ENCODE peak calls at places on chromosomes 7 and 10, in seven cellular contexts. J, M, C, T, V, N and H are unnamed samples.

GRCh38 chr10:59894114-59894513 is 12.2 kb downstream of the CCDC6 start:
- DNase-seq in J (no peak), M (no peak), C (no peak), T (no peak), V (no peak), N (no peak), H (no peak)

GRCh38 chr10:974785-975074 is 13.5 kb upstream of the GTPBP4 start:
- DNase-seq in J (no peak), M (no peak), C (no peak), T (no peak), V (no peak), N (no peak), H (no peak)

GRCh38 chr7:31716355-31716754 is 29.3 kb downstream of the PPP1R17 start:
- DNase-seq in J (no peak), M (no peak), C (no peak), T (no peak), V (no peak), N (no peak), H (no peak)

GRCh38 chr7:84002348-84002747 is 192.2 kb downstream of the SEMA3A start:
- DNase-seq in J (no peak), M (no peak), C (no peak), T (no peak), V (no peak), N (no peak), H (no peak)

GRCh38 chr10:73253226-73253557 is 748 bp upstream of the MRPS16 start:
- DNase-seq in J (no peak), M (no peak), C (peak), T (no peak), V (peak), N (no peak), H (no peak)

GRCh38 chr10:49115015-49115795 is at the start of gene VSTM4:
- DNase-seq in J (no peak), M (no peak), C (no peak), T (peak), V (peak), N (no peak), H (no peak)

GRCh38 chr10:101014230-101014884 is 14.7 kb downstream of the LZTS2 start:
- DNase-seq in J (no peak), M (no peak), C (no peak), T (peak), V (peak), N (no peak), H (no peak)

GRCh38 chr7:129914536-129915272 is 38.1 kb downstream of the UBE2H start:
- DNase-seq in J (no peak), M (no peak), C (no peak), T (no peak), V (peak), N (no peak), H (no peak)

DNA sequence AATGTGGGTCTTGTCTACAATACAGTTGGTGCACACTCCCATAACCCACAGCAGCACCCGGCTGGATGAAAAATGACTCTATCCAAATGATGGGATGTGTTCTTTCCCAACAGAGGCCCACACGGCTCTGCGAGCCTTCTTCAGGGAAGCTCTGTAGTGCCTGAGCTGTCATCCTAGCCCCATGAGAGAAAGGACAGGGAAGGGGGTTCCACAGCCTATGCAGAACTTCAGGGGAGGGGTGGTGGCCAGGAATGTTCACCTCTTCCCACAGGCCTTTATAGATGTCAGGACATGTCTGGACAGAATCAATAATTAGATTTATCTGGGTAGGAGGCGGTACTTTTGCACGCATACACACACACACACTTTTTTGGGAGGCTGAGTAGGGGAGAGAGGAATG is 109.0 kb downstream of the JCAD start:
- DNase-seq in J (no peak), M (no peak), C (no peak), T (no peak), V (no peak), N (no peak), H (no peak)
- TF ChIP-seq SIN3A in J (no peak), M (no peak), C (no peak), T (no peak), V (no peak), N (no peak), H (no peak)

GRCh38 chr10:28240400-28240799 is 62.5 kb downstream of the MPP7 start:
- DNase-seq in J (no peak), M (no peak), C (no peak), T (no peak), V (no peak), N (no peak), H (no peak)
- H3K27ac ChIP-seq in J (no peak), M (peak), C (no peak), T (no peak), V (no peak), N (no peak), H (no peak)

GRCh38 chr7:132575987-132576722 is at the start of gene PLXNA4:
- DNase-seq in J (no peak), M (no peak), C (no peak), T (peak), V (no peak), N (no peak), H (peak)
- TF ChIP-seq SIN3A in J (no peak), M (no peak), C (no peak), T (no peak), V (no peak), N (no peak), H (no peak)

GRCh38 chr10:21281765-21282484 is 243.6 kb downstream of the SKIDA1 start:
- DNase-seq in J (no peak), M (no peak), C (no peak), T (no peak), V (no peak), N (no peak), H (peak)
- H3K27ac ChIP-seq in J (peak), M (no peak), C (no peak), T (no peak), V (no peak), N (no peak), H (peak)

GRCh38 chr10:54559498-54559897 is 241.5 kb downstream of the PCDH15 start:
- DNase-seq in J (no peak), M (no peak), C (no peak), T (no peak), V (no peak), N (no peak), H (no peak)
- TF ChIP-seq SIN3A in J (no peak), M (no peak), C (no peak), T (no peak), V (no peak), N (no peak), H (no peak)

GRCh38 chr10:5449823-5450222 is 37.5 kb downstream of the NET1 start:
- DNase-seq in J (no peak), M (no peak), C (peak), T (no peak), V (peak), N (no peak), H (no peak)
- H3K27ac ChIP-seq in J (no peak), M (no peak), C (peak), T (no peak), V (peak), N (no peak), H (no peak)